ENCODE peak calls at places on chromosomes 13 and 19, in eight cellular contexts. P, L, Z, X, C, H, B and N are unnamed samples.

GRCh38 chr13:109207618-109208017 is 578.2 kb downstream of the MYO16 start:
- DNase-seq in P (no peak), Z (no peak), H (no peak), L (no peak), B (no peak), X (no peak), C (no peak), N (no peak)

GRCh38 chr13:59343993-59344780 is 819.5 kb downstream of the DIAPH3 start:
- DNase-seq in C (no peak), Z (no peak), L (no peak), P (no peak), X (no peak), H (no peak), B (no peak), N (no peak)

GRCh38 chr13:52713894-52714293 is 25.7 kb downstream of the CNMD start:
- DNase-seq in P (peak), C (no peak), X (no peak), H (no peak), B (no peak), Z (no peak), L (no peak), N (peak)

GRCh38 chr19:17706750-17707181 is 12.5 kb upstream of the MAP1S start:
- DNase-seq in C (no peak), L (no peak), Z (no peak), P (peak), X (no peak), H (no peak), B (no peak), N (peak)

GRCh38 chr19:5949792-5950305 is 28.1 kb downstream of the RANBP3 start:
- DNase-seq in C (no peak), B (no peak), Z (no peak), P (no peak), H (no peak), X (no peak), L (peak), N (no peak)

GRCh38 chr19:48631254-48631653 is 5.9 kb downstream of the DBP start:
- DNase-seq in Z (no peak), B (no peak), L (no peak), P (no peak), C (no peak), H (no peak), X (no peak), N (no peak)

GRCh38 chr19:43901395-43902390 is 33.4 kb downstream of the ZNF45 start:
- DNase-seq in H (peak), X (peak), P (peak), B (peak), C (peak), L (peak), Z (peak), N (peak)

GRCh38 chr13:27257648-27258253 is 6.4 kb downstream of the RPL21 start:
- DNase-seq in Z (no peak), C (no peak), H (no peak), P (no peak), B (no peak), L (no peak), X (no peak), N (no peak)

GRCh38 chr19:43648633-43649032 is 9.0 kb upstream of the CADM4 start:
- DNase-seq in Z (no peak), X (no peak), L (no peak), C (no peak), B (no peak), H (no peak), P (no peak), N (no peak)

GRCh38 chr19:5706876-5707573 is 12.9 kb downstream of the LONP1 start:
- DNase-seq in B (no peak), L (no peak), C (no peak), Z (no peak), P (no peak), H (no peak), X (no peak), N (no peak)

GRCh38 chr19:16185925-16186234 is 670 bp downstream of the FAM32A start:
- DNase-seq in Z (no peak), C (no peak), H (peak), X (peak), P (no peak), L (no peak), B (peak), N (no peak)

GRCh38 chr19:57350877-57351805 is at the start of gene ZNF304:
- DNase-seq in L (peak), P (peak), Z (peak), X (peak), C (peak), B (peak), H (peak), N (peak)

GRCh38 chr13:50577806-50578205 is 265.7 kb downstream of the DLEU7 start:
- DNase-seq in X (no peak), B (no peak), L (no peak), Z (no peak), H (no peak), C (no peak), P (no peak), N (no peak)

GRCh38 chr13:99749627-99750026 is 221.9 kb downstream of the ZIC5 start:
- DNase-seq in P (no peak), B (no peak), L (no peak), C (no peak), X (no peak), H (no peak), Z (no peak), N (peak)

GRCh38 chr13:80469105-80469840 is 128.3 kb upstream of the SPRY2 start:
- DNase-seq in H (no peak), Z (no peak), B (no peak), L (no peak), X (no peak), P (peak), C (no peak), N (no peak)

GRCh38 chr19:12034610-12035009 is 869 bp downstream of the ZNF433 start:
- DNase-seq in P (peak), L (no peak), B (no peak), Z (no peak), C (no peak), H (no peak), X (no peak), N (no peak)

GRCh38 chr13:79382545-79383275 is 23.3 kb downstream of the RBM26 start:
- DNase-seq in C (no peak), B (no peak), H (peak), X (peak), P (no peak), Z (no peak), L (no peak), N (no peak)